ENCODE peak calls at places on chromosomes 6 and 20, in ten cellular contexts. T is CD4-positive, alpha-beta memory T cell; D is HCT116; O is cardiac muscle cell; J is GM23248; V is fibroblast of lung; E is esophagus muscularis mucosa; Z is lung; N is A549; K is right atrium auricular region. W is an unnamed sample.

GRCh38 chr20:24986436-24987015 is 6.0 kb downstream of the APMAP start:
- DNase-seq in T (no peak), D (no peak), O (no peak), J (no peak), V (no peak), E (no peak), Z (no peak), N (no peak), K (peak; percentile 49), W (no peak)

GRCh38 chr6:4607793-4608192 is 168.4 kb upstream of the CDYL start:
- DNase-seq in T (no peak), D (no peak), O (no peak), J (no peak), V (no peak), E (no peak), Z (no peak), N (no peak), K (no peak), W (no peak)

GRCh38 chr6:139597781-139598368 is 223.4 kb upstream of the CITED2 start:
- DNase-seq in T (no peak), D (no peak), O (peak; percentile 99), J (peak; percentile 96), V (peak; percentile 99), E (no peak), Z (peak; percentile 59), N (peak; percentile 17), K (peak; percentile 68), W (no peak)

GRCh38 chr20:23255658-23256385 is 94.8 kb upstream of the NXT1 start:
- DNase-seq in T (no peak), D (no peak), O (peak; percentile 50), J (peak; percentile 29), V (peak; percentile 29), E (peak; percentile 80), Z (no peak), N (no peak), K (peak; percentile 36), W (no peak)

GRCh38 chr6:190596-191395 is 101.5 kb upstream of the DUSP22 start:
- DNase-seq in T (no peak), D (no peak), O (no peak), J (no peak), V (no peak), E (no peak), Z (no peak), N (no peak), K (no peak), W (peak; percentile 50)

GRCh38 chr6:149094934-149095341 is 222.6 kb upstream of the TAB2 start:
- DNase-seq in T (peak; percentile 21), D (no peak), O (peak; percentile 54), J (peak; percentile 45), V (peak; percentile 77), E (no peak), Z (no peak), N (no peak), K (no peak), W (no peak)

GRCh38 chr6:150492507-150492906 is 107.2 kb upstream of the PLEKHG1 start:
- DNase-seq in T (no peak), D (peak; percentile 51), O (peak; percentile 7), J (no peak), V (peak; percentile 32), E (peak; percentile 53), Z (no peak), N (peak; percentile 13), K (no peak), W (no peak)

GRCh38 chr6:33828764-33829731 is 25.2 kb upstream of the MLN start:
- DNase-seq in T (no peak), D (no peak), O (peak; percentile 41), J (no peak), V (no peak), E (no peak), Z (no peak), N (no peak), K (no peak), W (no peak)

GRCh38 chr6:408599-409102 is 17.1 kb downstream of the IRF4 start:
- DNase-seq in T (no peak), D (peak; percentile 53), O (peak; percentile 52), J (peak; percentile 75), V (peak; percentile 32), E (no peak), Z (peak; percentile 72), N (peak; percentile 40), K (peak; percentile 74), W (no peak)

GRCh38 chr6:52049252-52050050 is 38.0 kb downstream of the PKHD1 start:
- DNase-seq in T (peak; percentile 11), D (peak; percentile 32), O (peak; percentile 49), J (peak; percentile 63), V (peak; percentile 10), E (no peak), Z (no peak), N (peak; percentile 13), K (no peak), W (peak; percentile 36)

GRCh38 chr6:49949062-49949461 is 14.9 kb downstream of the DEFB114 start:
- DNase-seq in T (no peak), D (no peak), O (no peak), J (no peak), V (no peak), E (no peak), Z (no peak), N (no peak), K (no peak), W (no peak)

GRCh38 chr6:73610444-73611275 is 43.1 kb downstream of the SLC17A5 start:
- DNase-seq in T (peak; percentile 49), D (peak; percentile 18), O (peak; percentile 68), J (peak; percentile 71), V (peak; percentile 33), E (no peak), Z (no peak), N (no peak), K (no peak), W (peak; percentile 44)

GRCh38 chr6:8579372-8579771 is 144.0 kb upstream of the SLC35B3 start:
- DNase-seq in T (no peak), D (no peak), O (no peak), J (no peak), V (peak; percentile 13), E (no peak), Z (no peak), N (no peak), K (no peak), W (no peak)

GRCh38 chr6:44034931-44035345 is 92.3 kb downstream of the MRPL14 start:
- DNase-seq in T (no peak), D (no peak), O (no peak), J (no peak), V (no peak), E (no peak), Z (no peak), N (no peak), K (no peak), W (no peak)

GRCh38 chr6:21601932-21602390 is 8.4 kb downstream of the SOX4 start:
- DNase-seq in T (no peak), D (no peak), O (no peak), J (no peak), V (no peak), E (no peak), Z (no peak), N (no peak), K (no peak), W (no peak)

DNA sequence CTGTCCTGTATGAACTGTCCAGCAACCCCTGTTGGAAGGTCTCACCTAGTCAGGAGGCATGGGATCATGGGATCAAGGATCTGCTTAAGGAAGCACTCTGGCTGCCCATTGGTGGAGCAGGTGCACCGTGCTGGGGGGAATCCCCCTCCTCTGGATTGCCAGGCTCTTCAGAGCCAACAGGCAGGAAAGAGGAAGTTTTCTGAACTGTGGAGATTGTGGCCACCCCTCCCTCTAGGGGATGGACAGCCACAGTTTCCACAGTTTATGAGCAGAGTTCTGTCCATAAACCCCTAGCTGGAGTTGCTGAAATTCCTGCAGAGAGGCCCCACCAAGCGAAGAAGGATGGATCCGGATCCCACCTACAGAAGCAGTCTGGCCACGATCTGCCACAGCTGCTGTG is 13.0 kb upstream of the HLA-DQB1 start:
- DNase-seq in T (no peak), D (no peak), O (no peak), J (no peak), V (no peak), E (no peak), Z (no peak), N (no peak), K (no peak), W (no peak)
- H3K27ac ChIP-seq in T (no peak overlapping the region), D (no peak overlapping the region), O (no peak overlapping the region), J (no peak overlapping the region), V (no peak overlapping the region), E (no peak overlapping the region), Z (no peak overlapping the region), N (no peak overlapping the region), K (no peak overlapping the region), W (no peak overlapping the region)

GRCh38 chr6:6699741-6700367 is 111.3 kb downstream of the LY86 start:
- DNase-seq in T (no peak), D (peak; percentile 58), O (peak; percentile 97), J (peak; percentile 99), V (peak; percentile 93), E (no peak), Z (peak; percentile 86), N (peak; percentile 43), K (peak; percentile 89), W (no peak)
- H3K4me3 ChIP-seq in T (no peak overlapping the region), D (no peak overlapping the region), O (no peak overlapping the region), J (peak overlapping the region; percentile 28), V (no peak overlapping the region), E (no peak overlapping the region), Z (no peak overlapping the region), N (no peak overlapping the region), K (no peak overlapping the region), W (no peak overlapping the region)

GRCh38 chr20:58471161-58471834 is 43.9 kb downstream of the APCDD1L start:
- DNase-seq in T (no peak), D (no peak), O (peak; percentile 78), J (peak; percentile 6), V (no peak), E (no peak), Z (no peak), N (no peak), K (no peak), W (no peak)
- H3K27ac ChIP-seq in T (no peak overlapping the region), D (no peak overlapping the region), O (no peak overlapping the region), J (no peak overlapping the region), V (no peak overlapping the region), E (peak overlapping the region; percentile 18), Z (no peak overlapping the region), N (no peak overlapping the region), K (no peak overlapping the region), W (no peak overlapping the region)

GRCh38 chr6:152386131-152386530 is 251.0 kb downstream of the SYNE1 start:
- DNase-seq in T (no peak), D (no peak), O (no peak), J (peak; percentile 36), V (peak; percentile 23), E (no peak), Z (no peak), N (no peak), K (no peak), W (no peak)

GRCh38 chr6:152375200-152375599 is 262.0 kb downstream of the SYNE1 start:
- DNase-seq in T (no peak), D (no peak), O (no peak), J (no peak), V (no peak), E (no peak), Z (no peak), N (no peak), K (no peak), W (no peak)

GRCh38 chr6:152380993-152381898 is 255.9 kb downstream of the SYNE1 start:
- DNase-seq in T (no peak), D (peak; percentile 73), O (peak; percentile 95), J (peak; percentile 98), V (peak; percentile 98), E (no peak), Z (peak; percentile 75), N (peak; percentile 63), K (peak; percentile 92), W (no peak)

GRCh38 chr6:152378154-152378553 is 259.0 kb downstream of the SYNE1 start:
- DNase-seq in T (no peak), D (no peak), O (no peak), J (peak; percentile 82), V (peak; percentile 63), E (no peak), Z (no peak), N (no peak), K (no peak), W (no peak)

GRCh38 chr6:152380351-152380767 is 256.8 kb downstream of the SYNE1 start:
- DNase-seq in T (no peak), D (no peak), O (peak; percentile 88), J (peak; percentile 90), V (peak; percentile 97), E (no peak), Z (no peak), N (no peak), K (no peak), W (peak; percentile 35)
- H3K4me3 ChIP-seq in T (no peak overlapping the region), D (peak overlapping the region; percentile 51), O (peak overlapping the region; percentile 60), J (peak overlapping the region; percentile 91), V (peak overlapping the region; percentile 94), E (peak overlapping the region; percentile 60), Z (peak overlapping the region; percentile 0), N (peak overlapping the region; percentile 61), K (peak overlapping the region; percentile 54), W (peak overlapping the region; percentile 20)